ENCODE peak calls at places on chromosomes 12 and 14, in seven cellular contexts. P, D, G, A, Q, H and N are unnamed samples.

GRCh38 chr12:1932264-1932777 is 13.9 kb upstream of the CACNA2D4 start:
- DNase-seq in P (peak; percentile 16), D (peak; percentile 89), G (peak; percentile 75), A (no peak), Q (peak; percentile 49), H (no peak), N (peak; percentile 16)

GRCh38 chr14:71290960-71291466 is 383.8 kb downstream of the PCNX1 start:
- DNase-seq in P (peak; percentile 64), D (no peak), G (no peak), A (peak; percentile 31), Q (peak; percentile 74), H (peak; percentile 32), N (peak; percentile 77)

GRCh38 chr12:131088701-131089525 is 135.2 kb downstream of the ADGRD1 start:
- DNase-seq in P (no peak), D (peak; percentile 47), G (no peak), A (no peak), Q (no peak), H (no peak), N (no peak)

GRCh38 chr12:19244312-19244711 is 114.8 kb downstream of the PLEKHA5 start:
- DNase-seq in P (peak; percentile 18), D (no peak), G (no peak), A (no peak), Q (no peak), H (no peak), N (no peak)

GRCh38 chr14:56199095-56199975 is 81.1 kb downstream of the PELI2 start:
- DNase-seq in P (peak; percentile 98), D (no peak), G (no peak), A (peak; percentile 96), Q (no peak), H (peak; percentile 86), N (peak; percentile 61)

GRCh38 chr12:31317471-31318397 is 8.2 kb downstream of the SINHCAF start:
- DNase-seq in P (peak; percentile 42), D (no peak), G (no peak), A (no peak), Q (peak; percentile 32), H (no peak), N (no peak)

GRCh38 chr14:89469210-89470198 is 52.5 kb upstream of the FOXN3 start:
- DNase-seq in P (no peak), D (no peak), G (no peak), A (no peak), Q (peak; percentile 51), H (no peak), N (no peak)

GRCh38 chr14:58298880-58299664 is 717 bp downstream of the ARID4A start:
- DNase-seq in P (no peak), D (peak; percentile 79), G (peak; percentile 41), A (no peak), Q (peak; percentile 78), H (no peak), N (peak; percentile 38)

GRCh38 chr12:124673881-124674617 is 106.6 kb upstream of the NCOR2 start:
- DNase-seq in P (no peak), D (no peak), G (no peak), A (no peak), Q (no peak), H (no peak), N (no peak)

GRCh38 chr12:108967869-108968540 is 52.9 kb downstream of the SVOP start:
- DNase-seq in P (peak; percentile 16), D (no peak), G (no peak), A (no peak), Q (peak; percentile 44), H (no peak), N (peak; percentile 12)

GRCh38 chr12:70044170-70044569 is 199.1 kb upstream of the CNOT2 start:
- DNase-seq in P (peak; percentile 36), D (no peak), G (no peak), A (no peak), Q (no peak), H (no peak), N (no peak)

GRCh38 chr12:57766464-57767311 is at the start of gene CYP27B1:
- DNase-seq in P (peak; percentile 59), D (no peak), G (peak; percentile 30), A (no peak), Q (peak; percentile 88), H (no peak), N (no peak)
- H3K4me3 ChIP-seq in P (peak within 1 kb of the TSS; percentile 9), D (peak within 1 kb of the TSS; percentile 69), G (peak within 1 kb of the TSS; percentile 62), A (peak within 1 kb of the TSS; percentile 32), Q (peak within 1 kb of the TSS; percentile 1), H (peak within 1 kb of the TSS; percentile 39), N (no peak within 1 kb of the TSS)

GRCh38 chr14:102772781-102773570 is 4.3 kb upstream of the TRAF3 start:
- DNase-seq in P (no peak), D (no peak), G (no peak), A (no peak), Q (peak; percentile 61), H (no peak), N (peak; percentile 86)
- TF ChIP-seq CTCF in P (peak; percentile 29), D (no peak), G (no peak), A (peak; percentile 29), Q (peak; percentile 27), H (peak; percentile 24), N (peak; percentile 38)

GRCh38 chr14:91399868-91400640 is 17.6 kb downstream of the CCDC88C start:
- DNase-seq in P (no peak), D (no peak), G (no peak), A (no peak), Q (no peak), H (no peak), N (peak; percentile 55)

GRCh38 chr14:91395998-91396660 is 21.5 kb downstream of the CCDC88C start:
- DNase-seq in P (no peak), D (no peak), G (no peak), A (no peak), Q (no peak), H (no peak), N (no peak)

GRCh38 chr14:91396959-91397815 is 20.4 kb downstream of the CCDC88C start:
- DNase-seq in P (no peak), D (no peak), G (no peak), A (no peak), Q (peak; percentile 20), H (no peak), N (peak; percentile 85)

GRCh38 chr14:91398707-91399106 is 18.9 kb downstream of the CCDC88C start:
- DNase-seq in P (no peak), D (no peak), G (no peak), A (no peak), Q (peak; percentile 23), H (no peak), N (peak; percentile 43)

GRCh38 chr14:91398192-91398591 is 19.4 kb downstream of the CCDC88C start:
- DNase-seq in P (no peak), D (no peak), G (no peak), A (no peak), Q (no peak), H (no peak), N (no peak)
- H3K4me3 ChIP-seq in P (no peak overlapping the region), D (no peak overlapping the region), G (no peak overlapping the region), A (no peak overlapping the region), Q (no peak overlapping the region), H (no peak overlapping the region), N (peak overlapping the region; percentile 18)

GRCh38 chr12:76270657-76271358 is 77.4 kb downstream of the BBS10 start:
- DNase-seq in P (peak; percentile 19), D (no peak), G (no peak), A (no peak), Q (no peak), H (no peak), N (no peak)
- TF ChIP-seq CTCF in P (no peak), D (no peak), G (no peak), A (no peak), Q (no peak), H (no peak), N (no peak)

DNA sequence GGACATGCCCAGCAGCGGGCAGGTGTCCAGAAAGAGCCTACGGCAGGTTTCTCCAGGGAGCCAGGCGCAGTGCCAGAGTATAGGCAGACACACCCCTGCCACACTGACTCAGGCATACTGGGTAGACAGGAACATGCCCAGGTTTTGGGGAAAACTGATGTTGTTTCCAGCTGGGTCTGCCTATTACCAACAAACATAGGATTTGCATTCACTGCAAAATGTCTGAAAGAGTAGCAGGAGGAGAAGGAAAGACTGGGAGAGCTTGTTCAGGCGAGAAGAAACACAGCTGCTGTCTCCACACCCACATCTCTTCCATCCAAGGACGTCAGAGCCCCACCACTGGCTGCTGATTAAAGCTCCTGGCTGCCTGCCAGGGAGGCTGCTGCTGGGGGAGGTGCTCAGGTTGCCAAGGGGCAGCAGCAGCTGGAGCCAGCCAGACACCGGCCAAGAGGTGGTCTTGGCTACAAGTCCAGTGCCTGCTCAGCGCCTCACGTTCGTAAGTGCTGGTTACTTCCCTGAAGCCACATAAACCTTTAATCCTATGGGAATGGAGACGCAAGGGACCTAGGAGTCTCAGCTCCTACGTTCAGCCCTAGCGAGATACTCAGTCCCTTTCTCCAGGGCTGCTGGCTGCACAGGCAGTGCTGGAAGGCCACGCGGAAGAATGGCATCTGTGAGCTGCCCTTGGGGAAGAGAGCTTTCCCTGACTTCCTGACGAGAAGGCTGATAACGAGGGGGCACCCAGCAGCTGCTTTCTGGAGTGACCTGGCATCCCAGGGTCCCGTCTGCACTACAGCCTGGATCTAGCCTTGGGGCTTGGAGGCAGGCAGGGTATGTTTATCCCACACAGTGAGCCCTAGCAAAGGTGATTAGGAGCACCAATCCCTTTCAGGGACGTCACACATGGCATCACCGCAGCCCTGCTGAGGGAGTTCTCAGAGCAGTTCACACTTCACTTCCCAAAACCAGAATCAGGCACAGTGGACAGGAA is 58.1 kb downstream of the PLEKHG3 start:
- DNase-seq in P (peak; percentile 97), D (peak; percentile 92), G (peak; percentile 82), A (peak; percentile 77), Q (peak; percentile 53), H (peak; percentile 46), N (no peak)
- H3K4me3 ChIP-seq in P (no peak overlapping the region), D (peak overlapping the region; percentile 29), G (no peak overlapping the region), A (no peak overlapping the region), Q (no peak overlapping the region), H (no peak overlapping the region), N (no peak overlapping the region)

GRCh38 chr12:49091836-49092085 is 2.8 kb downstream of the DHH start:
- DNase-seq in P (no peak), D (no peak), G (no peak), A (no peak), Q (no peak), H (no peak), N (no peak)

GRCh38 chr12:49093746-49094103 is 876 bp downstream of the DHH start:
- DNase-seq in P (no peak), D (no peak), G (peak; percentile 33), A (no peak), Q (no peak), H (no peak), N (no peak)

GRCh38 chr12:49091056-49091835 is 3.4 kb downstream of the DHH start:
- DNase-seq in P (no peak), D (no peak), G (no peak), A (no peak), Q (no peak), H (no peak), N (no peak)

GRCh38 chr12:49092816-49093406 is 1.7 kb downstream of the DHH start:
- DNase-seq in P (no peak), D (no peak), G (no peak), A (no peak), Q (no peak), H (no peak), N (no peak)

GRCh38 chr12:49092086-49092815 is 2.4 kb downstream of the DHH start:
- DNase-seq in P (peak; percentile 66), D (no peak), G (peak; percentile 37), A (no peak), Q (peak; percentile 95), H (no peak), N (peak; percentile 56)
- TF ChIP-seq CTCF in P (peak; percentile 66), D (no peak), G (peak; percentile 39), A (peak; percentile 55), Q (peak; percentile 63), H (peak; percentile 46), N (peak; percentile 46)